ENCODE peak calls at places on chromosomes 3 and 15, in five cellular contexts. X, Y, C, T and J are unnamed samples.

GRCh38 chr15:73872370-73872769 is 994 bp upstream of the TBC1D21 start:
- DNase-seq in T (peak; percentile 71), Y (no peak), X (no peak), C (no peak), J (no peak)

GRCh38 chr3:123352134-123352554 is 96.7 kb downstream of the ADCY5 start:
- DNase-seq in X (no peak), Y (no peak), T (no peak), C (no peak), J (no peak)

GRCh38 chr3:150588027-150588830 is 14.9 kb upstream of the SELENOT start:
- DNase-seq in Y (no peak), T (no peak), C (no peak), X (no peak), J (no peak)

GRCh38 chr3:49358884-49359225 is 702 bp upstream of the GPX1 start:
- DNase-seq in Y (peak; percentile 55), T (no peak), X (no peak), C (no peak), J (no peak)

GRCh38 chr3:10519236-10519635 is 13.8 kb upstream of the ATP2B2 start:
- DNase-seq in X (no peak), T (no peak), Y (no peak), C (no peak), J (no peak)

GRCh38 chr15:78308422-78309021 is 9.1 kb upstream of the SKIC8 start:
- DNase-seq in T (peak; percentile 57), Y (peak; percentile 35), C (peak; percentile 66), X (no peak), J (no peak)

GRCh38 chr15:65916664-65917406 is 47.5 kb downstream of the RAB11A start:
- DNase-seq in X (no peak), T (peak; percentile 73), Y (peak; percentile 42), C (peak; percentile 72), J (no peak)

GRCh38 chr3:145719118-145719517 is 441.9 kb downstream of the PLOD2 start:
- DNase-seq in C (no peak), X (no peak), T (no peak), Y (no peak), J (no peak)

GRCh38 chr3:193829781-193830180 is 236.8 kb downstream of the OPA1 start:
- DNase-seq in X (no peak), Y (no peak), T (peak; percentile 19), C (no peak), J (no peak)

GRCh38 chr3:159252274-159252673 is 450.4 kb downstream of the MFSD1 start:
- DNase-seq in C (no peak), Y (no peak), T (peak; percentile 70), X (no peak), J (no peak)